ENCODE peak calls at places on chromosomes 4 and X, in five cellular contexts. Z, K, G, V and N are unnamed samples.

GRCh38 chrX:10259716-10260115 is 102.9 kb downstream of the CLCN4 start:
- DNase-seq in G (no peak), V (no peak), K (no peak), Z (no peak), N (no peak)

GRCh38 chrX:15497865-15498264 is 2.7 kb upstream of the BMX start:
- DNase-seq in G (peak), K (peak), V (peak), Z (peak), N (peak)

GRCh38 chr4:111475001-111475400 is 670.3 kb upstream of the FAM241A start:
- DNase-seq in K (peak), V (no peak), G (no peak), Z (peak), N (peak)

GRCh38 chr4:38762560-38762959 is 20.2 kb downstream of the TLR10 start:
- DNase-seq in V (no peak), K (no peak), Z (no peak), G (no peak), N (no peak)

GRCh38 chr4:121791481-121791880 is 9.6 kb upstream of the EXOSC9 start:
- DNase-seq in V (no peak), Z (no peak), G (peak), K (no peak), N (no peak)

GRCh38 chr4:23455482-23455881 is 434.4 kb downstream of the PPARGC1A start:
- DNase-seq in G (no peak), Z (peak), V (no peak), K (no peak), N (no peak)

GRCh38 chr4:7358100-7358735 is 76.5 kb downstream of the PSAPL1 start:
- DNase-seq in Z (peak), G (peak), V (peak), K (no peak), N (no peak)

GRCh38 chrX:72352786-72353185 is 47.1 kb upstream of the CITED1 start:
- DNase-seq in K (no peak), Z (no peak), G (no peak), V (no peak), N (no peak)

GRCh38 chr4:141541851-141542250 is 94.5 kb upstream of the IL15 start:
- DNase-seq in V (no peak), K (no peak), Z (no peak), G (no peak), N (no peak)

GRCh38 chrX:71945435-71945834 is 34.8 kb downstream of the NHSL2 start:
- DNase-seq in Z (no peak), G (no peak), K (no peak), V (no peak), N (no peak)

GRCh38 chrX:108396188-108396885 is 41.9 kb downstream of the COL4A6 start:
- DNase-seq in G (peak), V (no peak), K (no peak), Z (no peak), N (no peak)

GRCh38 chr4:107991945-107992625 is 2.4 kb downstream of the HADH start:
- DNase-seq in Z (no peak), V (no peak), G (no peak), K (no peak), N (no peak)

GRCh38 chr4:2646386-2647149 is 109.6 kb downstream of the TNIP2 start:
- DNase-seq in Z (no peak), V (no peak), G (no peak), K (no peak), N (no peak)

GRCh38 chrX:105018865-105019264 is 201.6 kb downstream of the TEX13A start:
- DNase-seq in G (peak), V (no peak), K (no peak), Z (no peak), N (no peak)